ENCODE peak calls at places on chromosome 12, in four cellular contexts. O, M, W and J are unnamed samples.

GRCh38 chr12:69688496-69689427 is 10.3 kb downstream of the BEST3 start:
- DNase-seq in O (peak), W (no peak), M (peak), J (peak)

GRCh38 chr12:77995436-77996167 is 164.9 kb downstream of the NAV3 start:
- DNase-seq in O (peak), W (no peak), M (no peak), J (peak)

GRCh38 chr12:85835810-85836715 is at the start of gene RASSF9:
- DNase-seq in M (no peak), O (peak), W (peak), J (peak)

GRCh38 chr12:81147286-81147919 is 69.5 kb downstream of the ACSS3 start:
- DNase-seq in M (no peak), O (no peak), W (no peak), J (no peak)

GRCh38 chr12:109461049-109461845 is 15.9 kb downstream of the KCTD10 start:
- DNase-seq in W (no peak), O (peak), M (no peak), J (no peak)

GRCh38 chr12:28937196-28937595 is 211.9 kb upstream of the FAR2 start:
- DNase-seq in W (no peak), M (no peak), O (peak), J (peak)

GRCh38 chr12:401235-402126 is at the start of gene CCDC77:
- DNase-seq in M (peak), W (peak), O (peak), J (peak)

GRCh38 chr12:110351119-110351518 is 52.4 kb downstream of the ANAPC7 start:
- DNase-seq in W (no peak), M (no peak), O (no peak), J (no peak)

GRCh38 chr12:46464863-46465262 is 92.3 kb upstream of the SLC38A2 start:
- DNase-seq in W (no peak), M (no peak), O (no peak), J (no peak)

GRCh38 chr12:45208604-45209487 is 7.0 kb upstream of the ANO6 start:
- DNase-seq in M (peak), W (no peak), O (peak), J (peak)

GRCh38 chr12:100539209-100539608 is 34.3 kb upstream of the GAS2L3 start:
- DNase-seq in M (peak), O (peak), W (no peak), J (no peak)